ENCODE peak calls at places on chromosomes 12 and 14, in nine cellular contexts. Y is endothelial cell of umbilical vein, G is GM23338, B is MM.1S, Z is fibroblast of pulmonary artery, E is adrenal gland, V is left ventricle myocardium inferior, C is HCT116, N is ascending aorta. F is an unnamed sample.

GRCh38 chr14:95522556-95522955 is 6.1 kb upstream of the SYNE3 start:
- DNase-seq in Y (no peak), Z (no peak), N (no peak), C (no peak), V (no peak), E (no peak), B (no peak), G (no peak), F (no peak)

GRCh38 chr12:1881301-1881700 is 37.2 kb downstream of the CACNA2D4 start:
- DNase-seq in G (no peak), Z (no peak), B (no peak), E (no peak), V (no peak), Y (no peak), N (no peak), C (no peak), F (no peak)

GRCh38 chr14:59583755-59584154 is 7.1 kb upstream of the CCDC175 start:
- DNase-seq in Y (no peak), E (no peak), B (no peak), V (no peak), Z (peak), N (no peak), G (peak), C (no peak), F (peak)

GRCh38 chr14:58572092-58572853 is 65.5 kb upstream of the DACT1 start:
- DNase-seq in E (no peak), N (no peak), C (no peak), B (no peak), G (no peak), Y (no peak), V (no peak), Z (peak), F (no peak)

GRCh38 chr14:83960832-83961512 is 1569.0 kb upstream of the FLRT2 start:
- DNase-seq in C (no peak), N (no peak), B (no peak), E (no peak), G (peak), Y (no peak), V (no peak), Z (no peak), F (no peak)

GRCh38 chr12:12983420-12984035 is 16.5 kb downstream of the HEBP1 start:
- DNase-seq in E (peak), Z (peak), N (no peak), G (peak), Y (peak), B (peak), C (peak), V (no peak), F (peak)

GRCh38 chr12:104055686-104056388 is 5.8 kb upstream of the GLT8D2 start:
- DNase-seq in N (no peak), B (no peak), Z (peak), G (no peak), C (no peak), Y (peak), V (peak), E (peak), F (peak)

GRCh38 chr12:12265571-12266388 is 1.1 kb downstream of the LRP6 start:
- DNase-seq in Y (peak), N (no peak), Z (peak), G (no peak), E (peak), B (peak), C (no peak), V (no peak), F (peak)

GRCh38 chr12:117072736-117073475 is 26.3 kb downstream of the TESC start:
- DNase-seq in Z (no peak), E (no peak), B (no peak), V (no peak), G (no peak), N (no peak), Y (no peak), C (no peak), F (no peak)

GRCh38 chr14:59627011-59627520 is 50.5 kb upstream of the CCDC175 start:
- DNase-seq in N (no peak), Z (no peak), C (no peak), E (no peak), G (no peak), B (no peak), Y (no peak), V (no peak), F (no peak)

GRCh38 chr12:131380220-131380957 is 330.5 kb upstream of the SFSWAP start:
- DNase-seq in Z (no peak), C (no peak), N (no peak), B (no peak), G (no peak), E (no peak), Y (no peak), V (no peak), F (no peak)

GRCh38 chr14:64053694-64054669 is 201.2 kb downstream of the SYNE2 start:
- DNase-seq in N (no peak), C (no peak), E (no peak), V (no peak), Z (peak), G (no peak), B (no peak), Y (no peak), F (peak)

GRCh38 chr14:102250636-102251035 is 54.3 kb downstream of the MOK start:
- DNase-seq in N (no peak), G (no peak), V (no peak), C (no peak), Z (no peak), E (no peak), B (no peak), Y (no peak), F (no peak)

GRCh38 chr14:24063263-24063836 is 8.0 kb upstream of the CPNE6 start:
- DNase-seq in B (no peak), V (no peak), G (no peak), Y (no peak), C (no peak), E (peak), N (no peak), Z (no peak), F (no peak)

GRCh38 chr12:122080149-122081107 is 1.9 kb downstream of the MLXIP start:
- DNase-seq in C (no peak), N (peak), V (peak), Y (peak), E (peak), Z (peak), G (peak), B (peak), F (peak)

GRCh38 chr12:12126551-12126950 is 55.8 kb downstream of the BCL2L14 start:
- DNase-seq in C (no peak), Y (no peak), V (no peak), Z (no peak), N (no peak), B (no peak), G (no peak), E (no peak), F (peak)

GRCh38 chr14:83462759-83463158 is 1929.1 kb upstream of the SEL1L start:
- DNase-seq in G (no peak), V (no peak), Z (no peak), Y (no peak), E (no peak), B (no peak), N (no peak), C (no peak), F (no peak)

GRCh38 chr12:43835264-43835655 is 621 bp upstream of the TMEM117 start:
- DNase-seq in V (no peak), Y (no peak), Z (peak), E (no peak), B (peak), C (no peak), N (no peak), G (no peak), F (peak)

GRCh38 chr12:57864382-57864781 is 17.9 kb upstream of the CTDSP2 start:
- DNase-seq in N (no peak), E (no peak), V (no peak), Y (no peak), C (no peak), Z (no peak), G (peak), B (no peak), F (no peak)
- TF ChIP-seq CTCF in N (no peak), E (no peak), V (no peak), Y (no peak), C (no peak), Z (no peak), G (no peak), B (no peak), F (no peak)

DNA sequence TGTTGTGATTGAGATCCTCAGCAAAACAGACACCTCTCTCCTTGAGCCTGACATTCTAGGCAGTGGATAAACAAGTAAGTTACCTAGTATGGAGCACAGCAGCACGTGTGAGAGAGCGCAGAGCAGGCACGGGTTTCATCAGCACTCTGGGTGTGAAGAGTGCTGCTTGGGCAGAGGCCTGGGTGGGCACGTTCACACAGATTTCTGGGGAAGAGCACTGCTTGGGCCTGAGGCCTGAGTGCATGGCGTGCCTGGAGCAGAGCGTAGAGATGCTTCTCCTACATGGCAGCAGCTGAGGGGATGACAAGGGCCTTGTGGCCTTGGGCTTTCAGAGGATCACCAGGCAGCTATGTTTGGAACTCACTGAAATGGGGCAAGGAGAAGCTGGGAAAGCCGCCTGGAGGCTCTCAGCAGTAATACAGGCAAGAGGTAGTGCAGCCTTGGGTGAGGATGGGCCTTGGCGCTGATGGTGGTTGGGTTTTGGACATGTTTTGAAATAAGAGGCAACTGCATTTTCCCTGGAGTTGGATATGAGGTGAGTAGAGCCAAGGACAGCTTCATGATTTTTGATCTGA is 17.6 kb downstream of the CKB start:
- DNase-seq in E (peak), C (no peak), G (peak), V (no peak), N (no peak), Z (no peak), Y (no peak), B (no peak), F (no peak)
- TF ChIP-seq CTCF in E (peak), C (no peak), G (peak), V (no peak), N (no peak), Z (no peak), Y (no peak), B (no peak), F (no peak)

GRCh38 chr12:123384318-123384993 is 524 bp downstream of the KMT5A start:
- DNase-seq in Z (no peak), C (no peak), N (no peak), B (peak), V (no peak), Y (peak), G (peak), E (no peak), F (peak)
- TF ChIP-seq CTCF in Z (no peak), C (no peak), N (no peak), B (no peak), V (no peak), Y (no peak), G (no peak), E (peak), F (no peak)

DNA sequence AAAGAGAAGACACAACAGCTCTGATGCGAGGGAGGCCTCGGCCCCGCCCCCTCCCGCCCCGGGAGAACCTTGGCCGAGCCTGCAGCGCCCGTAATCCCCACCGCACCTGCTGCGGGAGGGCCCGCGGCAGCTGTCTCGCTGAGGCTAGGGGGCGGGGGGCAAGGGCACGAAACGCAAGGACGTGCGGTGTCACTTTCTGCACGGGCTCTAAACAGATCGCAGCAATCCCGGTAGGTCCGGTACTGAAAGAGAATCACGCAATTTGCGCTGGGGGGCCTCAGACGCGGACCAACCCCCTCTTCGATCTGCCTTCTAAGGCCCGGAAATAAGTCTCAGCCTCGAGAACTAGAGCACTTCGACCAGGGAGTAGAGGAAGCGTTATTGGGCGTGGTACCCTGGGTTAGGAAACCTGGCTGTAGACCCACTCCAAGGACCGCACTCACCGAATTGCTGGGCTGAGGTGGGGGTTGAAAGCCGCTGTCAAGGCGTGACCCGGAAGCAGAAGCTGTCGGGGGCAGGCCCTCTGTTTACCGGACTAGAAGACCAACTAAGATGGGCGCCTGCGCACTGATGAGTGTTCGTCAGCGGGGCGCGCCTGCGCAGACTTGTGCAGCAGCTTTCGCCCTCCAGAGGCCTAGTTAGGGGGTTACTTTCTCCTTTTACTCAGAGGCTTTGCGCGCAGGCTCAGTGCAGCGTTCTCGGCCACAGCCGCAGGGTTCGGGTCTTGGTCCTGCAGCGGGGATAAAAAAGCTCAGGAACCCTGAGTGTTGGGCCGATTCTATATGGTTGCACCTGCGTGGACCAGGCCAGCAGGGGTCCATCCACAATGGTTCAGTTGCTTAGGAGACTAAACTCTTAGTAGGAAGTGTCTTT is at the start of gene ASB8:
- DNase-seq in C (peak), V (peak), N (peak), Z (peak), E (peak), Y (peak), G (peak), B (peak), F (peak)
- TF ChIP-seq CTCF in C (peak), V (peak), N (peak), Z (peak), E (peak), Y (peak), G (peak), B (peak), F (peak)

GRCh38 chr12:129193263-129193871 is 340.1 kb downstream of the GLT1D1 start:
- DNase-seq in V (no peak), E (no peak), Z (no peak), B (peak), Y (no peak), C (no peak), G (peak), N (no peak), F (peak)
- TF ChIP-seq CTCF in V (peak), E (peak), Z (peak), B (peak), Y (peak), C (peak), G (peak), N (no peak), F (peak)

GRCh38 chr12:29901585-29901984 is 117.8 kb upstream of the TMTC1 start:
- DNase-seq in E (no peak), N (no peak), C (no peak), Z (no peak), V (no peak), Y (no peak), G (peak), B (no peak), F (peak)
- TF ChIP-seq CTCF in E (no peak), N (no peak), C (no peak), Z (peak), V (no peak), Y (no peak), G (peak), B (no peak), F (no peak)

GRCh38 chr14:49634547-49635334 is at the start of gene DNAAF2:
- DNase-seq in E (peak), C (no peak), V (peak), N (peak), B (peak), G (peak), Y (peak), Z (peak), F (peak)

GRCh38 chr14:49636866-49637265 is 1.8 kb upstream of the DNAAF2 start:
- DNase-seq in E (no peak), G (no peak), Y (no peak), N (no peak), B (no peak), C (no peak), V (no peak), Z (peak), F (no peak)

GRCh38 chr14:49637534-49638078 is 2.6 kb upstream of the DNAAF2 start:
- DNase-seq in Z (no peak), C (no peak), V (no peak), G (no peak), Y (no peak), E (no peak), B (no peak), N (no peak), F (no peak)

GRCh38 chr14:49633650-49634546 is 1.1 kb downstream of the DNAAF2 start:
- DNase-seq in B (peak), E (peak), V (peak), Y (peak), C (peak), G (peak), N (peak), Z (peak), F (peak)
- TF ChIP-seq CTCF in B (peak), E (peak), V (peak), Y (peak), C (peak), G (peak), N (peak), Z (peak), F (peak)

GRCh38 chr14:105322791-105323556 is 8.4 kb downstream of the PACS2 start:
- DNase-seq in G (no peak), N (no peak), V (no peak), C (no peak), E (no peak), B (no peak), Z (no peak), Y (no peak), F (no peak)
- TF ChIP-seq CTCF in G (no peak), N (no peak), V (no peak), C (no peak), E (no peak), B (no peak), Z (no peak), Y (no peak), F (no peak)

DNA sequence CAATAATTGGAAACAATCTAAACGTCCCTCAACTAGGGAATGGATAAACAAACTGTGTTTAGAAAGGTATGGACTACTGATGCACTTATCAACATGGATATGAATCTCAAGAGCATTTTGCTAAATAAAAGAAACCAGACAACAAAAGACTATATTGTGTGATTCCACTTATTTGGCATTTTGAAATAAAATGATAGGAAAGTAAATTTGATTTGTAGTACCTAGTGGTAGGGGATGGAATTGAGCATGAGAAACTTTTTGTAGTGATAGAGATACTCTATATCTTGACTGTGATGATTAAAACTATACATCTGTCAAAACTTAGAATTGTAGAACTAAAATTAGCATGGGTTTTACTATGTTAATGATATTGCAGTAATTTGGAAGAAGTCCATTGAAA is 87.1 kb downstream of the ARID2 start:
- DNase-seq in V (no peak), E (no peak), C (no peak), G (no peak), Z (no peak), N (no peak), Y (no peak), B (no peak), F (no peak)
- TF ChIP-seq CTCF in V (no peak), E (no peak), C (peak), G (peak), Z (no peak), N (no peak), Y (no peak), B (no peak), F (no peak)

GRCh38 chr12:98422809-98423208 is 92.6 kb upstream of the TMPO start:
- DNase-seq in N (no peak), B (no peak), E (no peak), C (no peak), G (peak), Z (peak), V (no peak), Y (peak), F (peak)
- TF ChIP-seq CTCF in N (no peak), B (no peak), E (no peak), C (peak), G (peak), Z (peak), V (no peak), Y (peak), F (peak)